ENCODE peak calls at places on chromosome 21, in five cellular contexts. One of them, this sample, is unnamed.

GRCh38 chr21:45255381-45256020 is 32.2 kb downstream of the POFUT2 start:
- DNase-seq in K562: peak; percentile 59
- DNase-seq in GM20000: peak; percentile 43
- DNase-seq in heart left ventricle: no peak
- DNase-seq in brain microvascular endothelial cell: no peak
- DNase-seq in this sample: peak; percentile 11

GRCh38 chr21:44765231-44766013 is 36.2 kb downstream of the UBE2G2 start:
- DNase-seq in K562: peak; percentile 70
- DNase-seq in GM20000: no peak
- DNase-seq in heart left ventricle: no peak
- DNase-seq in brain microvascular endothelial cell: no peak
- DNase-seq in this sample: no peak

GRCh38 chr21:46057111-46057709 is 40.7 kb upstream of the COL6A2 start:
- DNase-seq in K562: no peak
- DNase-seq in GM20000: no peak
- DNase-seq in heart left ventricle: no peak
- DNase-seq in brain microvascular endothelial cell: no peak
- DNase-seq in this sample: no peak

GRCh38 chr21:45996311-45997204 is 15.0 kb downstream of the COL6A1 start:
- DNase-seq in K562: no peak
- DNase-seq in GM20000: no peak
- DNase-seq in heart left ventricle: peak; percentile 30
- DNase-seq in brain microvascular endothelial cell: no peak
- DNase-seq in this sample: no peak

GRCh38 chr21:43585924-43586411 is 73.3 kb downstream of the HSF2BP start:
- DNase-seq in K562: no peak
- DNase-seq in GM20000: no peak
- DNase-seq in heart left ventricle: peak; percentile 65
- DNase-seq in brain microvascular endothelial cell: peak; percentile 99
- DNase-seq in this sample: no peak

GRCh38 chr21:38506606-38507331 is 8.5 kb upstream of the ERG start:
- DNase-seq in K562: no peak
- DNase-seq in GM20000: no peak
- DNase-seq in heart left ventricle: no peak
- DNase-seq in brain microvascular endothelial cell: no peak
- DNase-seq in this sample: no peak

GRCh38 chr21:38903578-38904193 is 98.0 kb downstream of the ETS2 start:
- DNase-seq in K562: no peak
- DNase-seq in GM20000: no peak
- DNase-seq in heart left ventricle: peak; percentile 87
- DNase-seq in brain microvascular endothelial cell: no peak
- DNase-seq in this sample: no peak

GRCh38 chr21:25005388-25005787 is 601.9 kb downstream of the MRPL39 start:
- DNase-seq in K562: no peak
- DNase-seq in GM20000: no peak
- DNase-seq in heart left ventricle: no peak
- DNase-seq in brain microvascular endothelial cell: no peak
- DNase-seq in this sample: no peak

GRCh38 chr21:25080706-25081495 is 526.4 kb downstream of the MRPL39 start:
- DNase-seq in K562: no peak
- DNase-seq in GM20000: no peak
- DNase-seq in heart left ventricle: no peak
- DNase-seq in brain microvascular endothelial cell: no peak
- DNase-seq in this sample: no peak

GRCh38 chr21:44800971-44801467 is 601 bp downstream of the UBE2G2 start:
- DNase-seq in K562: peak; percentile 70
- DNase-seq in GM20000: peak; percentile 83
- DNase-seq in heart left ventricle: no peak
- DNase-seq in brain microvascular endothelial cell: no peak
- DNase-seq in this sample: no peak

GRCh38 chr21:42970946-42971653 is 3.3 kb upstream of the PKNOX1 start:
- DNase-seq in K562: peak; percentile 37
- DNase-seq in GM20000: no peak
- DNase-seq in heart left ventricle: no peak
- DNase-seq in brain microvascular endothelial cell: no peak
- DNase-seq in this sample: no peak

GRCh38 chr21:45021428-45022347 is 52.7 kb upstream of the ADARB1 start:
- DNase-seq in K562: no peak
- DNase-seq in GM20000: no peak
- DNase-seq in heart left ventricle: peak; percentile 22
- DNase-seq in brain microvascular endothelial cell: no peak
- DNase-seq in this sample: no peak

GRCh38 chr21:45424854-45425795 is 20.2 kb downstream of the COL18A1 start:
- DNase-seq in K562: no peak
- DNase-seq in GM20000: no peak
- DNase-seq in heart left ventricle: no peak
- DNase-seq in brain microvascular endothelial cell: no peak
- DNase-seq in this sample: no peak

GRCh38 chr21:46100426-46100825 is 2.5 kb downstream of the COL6A2 start:
- DNase-seq in K562: no peak
- DNase-seq in GM20000: no peak
- DNase-seq in heart left ventricle: no peak
- DNase-seq in brain microvascular endothelial cell: no peak
- DNase-seq in this sample: no peak

GRCh38 chr21:42360317-42360716 is 6.0 kb downstream of the TFF1 start:
- DNase-seq in K562: peak; percentile 36
- DNase-seq in GM20000: no peak
- DNase-seq in heart left ventricle: no peak
- DNase-seq in brain microvascular endothelial cell: no peak
- DNase-seq in this sample: no peak

GRCh38 chr21:33993286-33994231 is 78.0 kb upstream of the ATP5PO start:
- DNase-seq in K562: no peak
- DNase-seq in GM20000: no peak
- DNase-seq in heart left ventricle: no peak
- DNase-seq in brain microvascular endothelial cell: no peak
- DNase-seq in this sample: no peak

GRCh38 chr21:38306407-38306806 is 49.6 kb downstream of the KCNJ15 start:
- DNase-seq in K562: no peak
- DNase-seq in GM20000: no peak
- DNase-seq in heart left ventricle: no peak
- DNase-seq in brain microvascular endothelial cell: peak; percentile 85
- DNase-seq in this sample: no peak

GRCh38 chr21:45607021-45607921 is 36.3 kb upstream of the PCBP3 start:
- DNase-seq in K562: no peak
- DNase-seq in GM20000: no peak
- DNase-seq in heart left ventricle: no peak
- DNase-seq in brain microvascular endothelial cell: peak; percentile 43
- DNase-seq in this sample: no peak

GRCh38 chr21:39633770-39634181 is 21.0 kb downstream of the B3GALT5 start:
- DNase-seq in K562: no peak
- DNase-seq in GM20000: no peak
- DNase-seq in heart left ventricle: no peak
- DNase-seq in brain microvascular endothelial cell: peak; percentile 74
- DNase-seq in this sample: no peak

GRCh38 chr21:15171546-15171945 is 106.7 kb upstream of the NRIP1 start:
- DNase-seq in K562: no peak
- DNase-seq in GM20000: no peak
- DNase-seq in heart left ventricle: no peak
- DNase-seq in brain microvascular endothelial cell: no peak
- DNase-seq in this sample: no peak

GRCh38 chr21:25062061-25062460 is 545.2 kb downstream of the MRPL39 start:
- DNase-seq in K562: no peak
- DNase-seq in GM20000: no peak
- DNase-seq in heart left ventricle: no peak
- DNase-seq in brain microvascular endothelial cell: no peak
- DNase-seq in this sample: no peak

GRCh38 chr21:44987886-44988606 is 48.2 kb downstream of the SLX9 start:
- DNase-seq in K562: no peak
- DNase-seq in GM20000: no peak
- DNase-seq in heart left ventricle: peak; percentile 25
- DNase-seq in brain microvascular endothelial cell: no peak
- DNase-seq in this sample: no peak

GRCh38 chr21:42652527-42653491 is 612 bp upstream of the PDE9A start:
- DNase-seq in K562: no peak
- DNase-seq in GM20000: peak; percentile 44
- DNase-seq in heart left ventricle: peak; percentile 68
- DNase-seq in brain microvascular endothelial cell: no peak
- DNase-seq in this sample: no peak

DNA sequence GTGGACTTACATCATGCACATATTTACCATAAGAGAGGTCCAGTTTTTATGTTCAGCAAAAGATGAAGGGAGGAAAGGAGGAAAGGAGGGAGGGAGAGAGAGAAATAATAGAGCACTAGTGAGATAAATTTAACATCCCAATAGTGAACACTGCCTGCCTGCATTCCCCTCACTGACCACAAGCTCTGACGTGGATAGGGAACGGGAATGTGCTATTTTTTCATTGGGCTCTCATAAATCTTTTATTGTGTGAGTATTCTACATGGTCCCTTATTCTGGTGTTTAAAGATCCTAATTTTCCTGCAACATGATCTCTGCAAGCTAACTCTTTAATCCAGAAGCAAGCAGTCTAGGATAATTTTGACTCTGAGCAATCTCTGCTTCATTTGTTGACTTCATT is 82.2 kb downstream of the TTC3 start:
- DNase-seq in K562: no peak
- DNase-seq in GM20000: no peak
- DNase-seq in heart left ventricle: no peak
- DNase-seq in brain microvascular endothelial cell: no peak
- DNase-seq in this sample: no peak
- TF ChIP-seq CTCF in K562: no peak
- TF ChIP-seq CTCF in GM20000: no peak
- TF ChIP-seq CTCF in heart left ventricle: no peak
- TF ChIP-seq CTCF in brain microvascular endothelial cell: peak; percentile 23
- TF ChIP-seq CTCF in this sample: no peak

DNA sequence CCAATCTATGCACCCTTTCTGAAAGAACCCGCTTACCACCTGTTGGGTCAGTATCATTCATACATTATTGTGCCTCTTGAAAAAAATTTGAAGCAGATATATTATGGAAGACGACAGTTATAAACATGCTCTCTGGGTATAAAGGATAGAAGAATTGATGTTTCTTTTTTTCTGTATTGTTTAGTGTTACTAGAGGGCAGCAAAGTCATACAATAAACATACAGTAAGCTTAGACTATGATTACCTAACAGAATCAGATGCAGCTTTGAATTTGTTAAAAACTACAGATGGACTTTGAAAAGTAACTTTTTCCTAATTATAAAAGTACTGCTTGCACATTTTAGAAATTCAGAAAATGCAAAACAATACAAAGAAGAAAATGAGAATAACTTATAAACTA is 11.1 kb upstream of the PAXBP1 start:
- DNase-seq in K562: no peak
- DNase-seq in GM20000: no peak
- DNase-seq in heart left ventricle: no peak
- DNase-seq in brain microvascular endothelial cell: no peak
- DNase-seq in this sample: no peak
- TF ChIP-seq CTCF in K562: no peak
- TF ChIP-seq CTCF in GM20000: no peak
- TF ChIP-seq CTCF in heart left ventricle: no peak
- TF ChIP-seq CTCF in brain microvascular endothelial cell: no peak
- TF ChIP-seq CTCF in this sample: no peak

DNA sequence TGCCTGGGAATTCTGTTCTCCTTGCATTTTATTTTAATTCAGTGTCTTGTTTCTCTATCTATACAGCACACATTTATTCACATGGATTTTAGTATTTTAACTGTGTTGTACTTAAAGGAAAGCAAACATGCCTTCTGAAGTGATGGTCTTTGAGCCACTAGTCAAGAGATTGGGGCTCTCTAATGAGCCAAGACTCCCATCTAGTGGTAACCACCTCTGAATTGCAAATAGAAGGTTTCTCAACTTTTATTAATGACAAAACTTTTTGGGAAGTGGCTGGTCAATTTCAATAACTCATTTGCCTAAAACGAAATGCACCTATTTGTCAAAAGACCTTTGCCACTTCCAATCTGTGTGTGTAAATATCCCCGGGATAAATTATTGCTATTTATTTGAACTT is 199.6 kb downstream of the LTN1 start:
- DNase-seq in K562: peak; percentile 30
- DNase-seq in GM20000: no peak
- DNase-seq in heart left ventricle: no peak
- DNase-seq in brain microvascular endothelial cell: peak; percentile 11
- DNase-seq in this sample: no peak
- TF ChIP-seq CTCF in K562: peak; percentile 57
- TF ChIP-seq CTCF in GM20000: no peak
- TF ChIP-seq CTCF in heart left ventricle: peak; percentile 56
- TF ChIP-seq CTCF in brain microvascular endothelial cell: peak; percentile 61
- TF ChIP-seq CTCF in this sample: no peak

GRCh38 chr21:19475525-19475924 is 1071.9 kb upstream of the TMPRSS15 start:
- DNase-seq in K562: no peak
- DNase-seq in GM20000: no peak
- DNase-seq in heart left ventricle: no peak
- DNase-seq in brain microvascular endothelial cell: no peak
- DNase-seq in this sample: no peak
- TF ChIP-seq CTCF in K562: no peak
- TF ChIP-seq CTCF in GM20000: no peak
- TF ChIP-seq CTCF in heart left ventricle: no peak
- TF ChIP-seq CTCF in brain microvascular endothelial cell: no peak
- TF ChIP-seq CTCF in this sample: no peak

GRCh38 chr21:22125581-22125980 is 1127.4 kb downstream of the NCAM2 start:
- DNase-seq in K562: no peak
- DNase-seq in GM20000: no peak
- DNase-seq in heart left ventricle: no peak
- DNase-seq in brain microvascular endothelial cell: no peak
- DNase-seq in this sample: no peak

GRCh38 chr21:22115746-22116145 is 1117.5 kb downstream of the NCAM2 start:
- DNase-seq in K562: no peak
- DNase-seq in GM20000: no peak
- DNase-seq in heart left ventricle: no peak
- DNase-seq in brain microvascular endothelial cell: no peak
- DNase-seq in this sample: no peak

DNA sequence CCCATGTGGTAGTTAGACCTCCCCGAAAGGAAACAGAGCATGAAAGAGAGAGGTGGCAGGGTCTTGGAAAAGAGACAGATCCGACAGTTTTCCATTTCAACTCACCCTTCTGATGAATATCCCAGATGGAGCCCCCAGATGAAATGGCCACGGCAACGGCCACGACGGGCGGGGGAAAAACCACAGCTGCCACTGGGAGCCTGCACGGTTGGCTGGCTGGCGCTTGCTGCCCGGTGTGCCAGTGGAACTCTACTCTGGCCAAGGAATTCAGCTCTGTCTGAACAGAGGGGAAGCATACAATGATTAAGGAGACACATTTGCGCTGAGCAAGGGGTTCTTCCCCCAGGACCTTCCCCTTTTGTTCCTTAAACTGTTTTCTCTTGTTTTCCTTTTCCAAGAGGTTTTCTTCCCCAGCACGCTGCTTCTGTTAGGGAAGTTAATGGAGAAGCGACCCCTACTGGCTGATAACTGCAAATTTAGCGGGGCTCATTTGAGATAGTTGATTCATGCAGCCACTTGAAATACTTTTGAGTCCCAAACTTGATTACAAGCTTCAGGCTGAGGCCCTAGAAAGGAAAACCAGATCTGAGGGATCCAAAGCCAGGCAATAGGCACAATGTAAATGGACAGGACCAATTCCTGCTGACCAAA is 1122.5 kb downstream of the NCAM2 start:
- DNase-seq in K562: peak; percentile 39
- DNase-seq in GM20000: no peak
- DNase-seq in heart left ventricle: no peak
- DNase-seq in brain microvascular endothelial cell: no peak
- DNase-seq in this sample: no peak
- TF ChIP-seq CTCF in K562: peak; percentile 50
- TF ChIP-seq CTCF in GM20000: no peak
- TF ChIP-seq CTCF in heart left ventricle: no peak
- TF ChIP-seq CTCF in brain microvascular endothelial cell: peak; percentile 56
- TF ChIP-seq CTCF in this sample: no peak

This sample was measured in activated B cell treated with CpG ODN at 0.5 μM for 24 hours.